ENCODE peak calls at places on chromosomes 7 and 10, in four cellular contexts. G, I, H and C are unnamed samples.
A peak's percentile ranks its signal among the peaks of the same experiment; 100 is the strongest.

GRCh38 chr7:24963218-24963617 is 16.8 kb downstream of the OSBPL3 start:
- DNase-seq in G (peak; percentile 41), I (peak; percentile 36), H (no peak), C (no peak)

GRCh38 chr10:12412671-12413368 is 63.5 kb downstream of the CAMK1D start:
- DNase-seq in G (no peak), I (no peak), H (no peak), C (no peak)

GRCh38 chr7:26995664-26996063 is 100.1 kb downstream of the HOXA1 start:
- DNase-seq in G (no peak), I (no peak), H (no peak), C (no peak)

GRCh38 chr7:96052860-96053452 is 268.9 kb downstream of the SLC25A13 start:
- DNase-seq in G (no peak), I (no peak), H (no peak), C (no peak)

GRCh38 chr10:44046605-44047004 is 338.3 kb downstream of the CXCL12 start:
- DNase-seq in G (no peak), I (no peak), H (no peak), C (no peak)

GRCh38 chr10:132836832-132837540 is 51.0 kb upstream of the NKX6-2 start:
- DNase-seq in G (no peak), I (no peak), H (no peak), C (peak; percentile 79)

GRCh38 chr7:151608031-151608551 is 88.4 kb upstream of the RHEB start:
- DNase-seq in G (no peak), I (no peak), H (no peak), C (no peak)

GRCh38 chr7:5695709-5696345 is 85.6 kb downstream of the RNF216 start:
- DNase-seq in G (no peak), I (no peak), H (no peak), C (peak; percentile 72)

GRCh38 chr10:22978287-22978686 is 50.4 kb downstream of the ARMC3 start:
- DNase-seq in G (no peak), I (no peak), H (no peak), C (no peak)
- TF ChIP-seq CTCF in G (no peak), I (no peak), H (no peak), C (no peak)

DNA sequence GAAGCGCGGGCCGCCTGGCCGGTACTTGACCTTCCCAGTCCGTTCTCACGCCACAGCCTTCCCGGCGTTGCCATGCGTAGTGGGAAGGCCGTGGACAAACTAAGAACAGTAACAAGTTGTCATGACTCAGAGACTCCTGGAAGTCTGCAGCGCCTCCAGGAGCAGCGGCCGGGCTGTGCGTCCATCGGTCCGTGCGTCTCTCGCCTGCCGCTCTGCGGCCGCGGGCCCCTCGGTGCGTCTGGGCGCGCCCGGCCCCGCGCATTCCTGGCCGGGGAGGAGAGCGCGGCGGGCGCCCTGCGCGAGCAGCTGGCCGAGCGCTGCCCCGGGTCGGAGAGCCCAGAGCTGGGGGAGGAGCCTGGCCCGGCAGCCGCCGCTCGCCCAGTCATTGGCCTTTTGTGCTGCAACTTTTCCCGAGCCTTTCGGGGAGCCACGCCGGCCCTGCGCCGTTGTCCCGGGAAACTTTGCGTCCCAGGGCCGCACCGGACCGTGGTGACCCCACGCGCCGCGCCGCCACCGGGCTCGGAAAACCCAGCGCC is 123.7 kb downstream of the TACC2 start:
- DNase-seq in G (peak; percentile 86), I (peak; percentile 84), H (no peak), C (peak; percentile 94)
- TF ChIP-seq CTCF in G (peak; percentile 56), I (peak; percentile 42), H (peak; percentile 41), C (peak; percentile 44)

DNA sequence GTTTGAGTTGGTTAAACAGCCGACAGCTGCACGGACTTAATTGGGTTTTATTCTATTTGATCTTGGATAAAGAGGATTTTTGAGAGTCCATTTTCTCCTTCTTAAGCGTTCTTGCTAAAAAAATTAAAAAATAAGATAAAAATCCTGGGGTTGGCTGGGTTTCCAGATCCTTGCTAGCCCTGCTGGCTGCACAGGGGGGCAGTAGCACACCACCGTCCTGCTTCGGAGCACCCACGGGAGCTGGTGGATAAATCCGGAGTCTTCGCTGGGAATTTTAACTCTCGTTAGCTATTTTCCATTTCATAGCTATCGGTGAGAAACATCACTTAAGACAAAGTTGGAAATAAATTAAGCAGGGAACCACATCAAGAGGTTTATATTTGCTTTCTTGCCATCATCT is 792.1 kb downstream of the TYW1 start:
- DNase-seq in G (no peak), I (no peak), H (no peak), C (no peak)
- TF ChIP-seq CTCF in G (no peak), I (no peak), H (peak; percentile 83), C (no peak)

GRCh38 chr7:120731276-120731675 is 126.7 kb downstream of the TSPAN12 start:
- DNase-seq in G (no peak), I (no peak), H (no peak), C (no peak)

GRCh38 chr7:120724448-120724847 is 133.5 kb downstream of the TSPAN12 start:
- DNase-seq in G (no peak), I (no peak), H (no peak), C (no peak)

GRCh38 chr7:120723465-120724385 is 134.2 kb downstream of the TSPAN12 start:
- DNase-seq in G (no peak), I (no peak), H (no peak), C (no peak)

GRCh38 chr7:120729300-120729699 is 128.6 kb downstream of the TSPAN12 start:
- DNase-seq in G (no peak), I (no peak), H (no peak), C (no peak)

DNA sequence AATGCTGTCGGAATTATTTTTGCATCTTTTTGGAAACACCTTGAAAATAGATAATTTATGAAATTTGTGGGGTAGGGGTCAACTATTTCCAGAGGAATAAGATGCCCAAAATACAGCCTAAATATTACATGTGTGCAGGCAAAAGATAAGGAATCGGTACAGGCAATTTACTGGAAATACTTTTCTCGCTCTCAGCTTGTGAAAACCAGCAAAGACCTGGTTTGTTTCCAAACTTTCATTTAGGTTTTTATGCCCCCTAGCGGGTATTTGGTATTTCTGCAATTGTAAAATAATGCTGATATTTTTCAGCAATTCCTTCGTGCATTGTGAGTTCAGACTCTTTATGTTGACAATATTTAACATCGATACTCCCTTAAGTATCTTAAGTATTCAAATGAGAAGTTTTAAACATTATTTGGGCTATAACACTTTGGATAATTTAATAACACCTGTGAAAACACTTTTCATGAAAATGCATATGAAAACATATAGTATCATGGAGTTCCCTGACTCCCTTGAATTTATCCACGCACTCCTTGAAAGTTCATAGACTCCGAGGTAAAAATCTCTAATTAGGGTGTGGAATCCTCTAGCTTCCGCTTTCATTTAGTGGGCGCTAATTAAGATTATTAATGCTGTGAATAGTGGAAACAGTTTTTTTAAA is 132.4 kb downstream of the TSPAN12 start:
- DNase-seq in G (no peak), I (no peak), H (no peak), C (no peak)
- TF ChIP-seq CTCF in G (peak; percentile 75), I (no peak), H (peak; percentile 92), C (peak; percentile 40)

GRCh38 chr7:140924821-140925421 is at the start of gene BRAF:
- DNase-seq in G (peak; percentile 95), I (peak; percentile 91), H (peak; percentile 94), C (peak; percentile 96)

GRCh38 chr7:140926021-140926812 is 1.5 kb upstream of the BRAF start:
- DNase-seq in G (no peak), I (no peak), H (no peak), C (no peak)

GRCh38 chr7:140923358-140924006 is 1.2 kb downstream of the BRAF start:
- DNase-seq in G (no peak), I (no peak), H (no peak), C (no peak)

GRCh38 chr7:140922741-140923345 is 1.9 kb downstream of the BRAF start:
- DNase-seq in G (no peak), I (no peak), H (no peak), C (no peak)

DNA sequence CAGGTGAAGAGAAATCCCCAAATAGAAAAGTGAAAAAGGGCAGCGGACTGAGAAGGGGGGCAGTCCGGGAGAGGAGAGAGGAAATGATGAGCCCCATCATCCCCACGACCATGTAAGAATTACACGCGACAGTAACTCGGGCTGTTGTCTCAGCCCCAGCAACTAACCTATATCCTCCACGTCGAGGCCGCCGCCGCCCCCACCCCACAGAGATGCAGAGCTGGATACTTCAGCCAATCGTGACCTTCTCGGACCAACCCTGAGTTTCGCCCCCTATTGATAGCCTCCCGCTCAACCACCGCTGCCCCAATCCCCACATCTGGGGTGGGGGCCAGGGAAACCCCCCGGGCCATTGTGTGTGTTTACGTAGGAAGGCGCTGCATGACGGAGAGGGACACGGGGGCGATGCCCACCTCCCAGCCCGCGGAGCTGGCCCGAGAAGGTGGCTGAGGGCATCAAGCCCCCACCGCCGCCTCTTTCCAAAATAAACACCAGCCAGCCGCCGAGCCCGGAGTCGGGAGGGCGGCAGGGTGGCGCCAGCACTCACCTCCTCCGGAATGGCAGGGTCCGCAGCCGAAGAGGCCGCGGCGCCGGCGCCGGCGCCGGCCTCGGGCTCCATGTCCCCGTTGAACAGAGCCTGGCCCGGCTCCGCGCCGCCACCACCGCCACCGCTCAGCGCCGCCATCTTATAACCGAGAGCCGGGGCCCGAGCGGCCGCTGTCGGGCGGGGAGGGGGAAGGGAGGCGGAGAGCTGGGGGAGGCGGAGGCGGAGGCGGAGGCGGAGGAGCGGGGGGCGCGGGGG is 509 bp downstream of the BRAF start:
- DNase-seq in G (peak; percentile 84), I (peak; percentile 74), H (peak; percentile 87), C (peak; percentile 94)
- TF ChIP-seq CTCF in G (peak; percentile 22), I (no peak), H (peak; percentile 77), C (peak; percentile 29)

GRCh38 chr7:64183126-64183742 is 23.8 kb upstream of the ZNF735 start:
- DNase-seq in G (no peak), I (no peak), H (no peak), C (no peak)
- TF ChIP-seq CTCF in G (peak; percentile 80), I (peak; percentile 49), H (peak; percentile 35), C (peak; percentile 78)